ENCODE peak calls at places on chromosomes 5 and 9, in six cellular contexts. S is D721Med, V is upper lobe of right lung, C is GM12865, G is fibroblast of pulmonary artery, K is lower leg skin. B is an unnamed sample.

GRCh38 chr9:15572200-15572599 is 19.4 kb downstream of the CCDC171 start:
- DNase-seq in V (no peak), S (no peak), K (no peak), G (no peak), C (no peak), B (no peak)

GRCh38 chr5:98455660-98456059 is 317.8 kb upstream of the RGMB start:
- DNase-seq in V (no peak), S (no peak), K (no peak), C (no peak), G (no peak), B (no peak)

GRCh38 chr9:104232781-104233341 is 138.8 kb downstream of the SMC2 start:
- DNase-seq in V (no peak), S (no peak), C (no peak), K (no peak), G (peak), B (no peak)

GRCh38 chr5:107401470-107402085 is 269.2 kb downstream of the EFNA5 start:
- DNase-seq in S (no peak), G (no peak), K (no peak), V (no peak), C (no peak), B (no peak)

GRCh38 chr9:124674651-124675050 is 96.5 kb downstream of the NR6A1 start:
- DNase-seq in C (no peak), G (no peak), K (no peak), V (no peak), S (no peak), B (no peak)

GRCh38 chr5:138179277-138179857 is 455 bp downstream of the KIF20A start:
- DNase-seq in V (no peak), G (no peak), K (no peak), S (no peak), C (peak), B (no peak)

GRCh38 chr9:127218818-127219217 is 45.8 kb upstream of the GARNL3 start:
- DNase-seq in C (no peak), S (no peak), K (peak), V (no peak), G (no peak), B (no peak)

GRCh38 chr9:20620658-20621552 is 1.4 kb downstream of the MLLT3 start:
- DNase-seq in G (peak), K (peak), V (peak), S (no peak), C (peak), B (peak)

GRCh38 chr5:132824426-132824825 is 6.0 kb downstream of the SHROOM1 start:
- DNase-seq in C (no peak), K (no peak), S (no peak), G (no peak), V (no peak), B (no peak)

GRCh38 chr9:90851444-90851843 is 49.8 kb downstream of the SYK start:
- DNase-seq in G (no peak), S (no peak), C (no peak), K (peak), V (peak), B (no peak)
- TF ChIP-seq CTCF in G (no peak), S (no peak), C (peak), K (no peak), V (no peak), B (no peak)

GRCh38 chr5:54905942-54906537 is 79.4 kb downstream of the ESM1 start:
- DNase-seq in K (peak), G (peak), S (no peak), V (no peak), C (peak), B (peak)
- TF ChIP-seq CTCF in K (no peak), G (peak), S (peak), V (peak), C (peak), B (peak)

GRCh38 chr5:57618767-57619381 is 136.3 kb upstream of the ACTBL2 start:
- DNase-seq in K (no peak), G (no peak), C (no peak), S (no peak), V (no peak), B (no peak)
- TF ChIP-seq CTCF in K (no peak), G (no peak), C (no peak), S (no peak), V (no peak), B (no peak)

GRCh38 chr5:10222326-10222725 is 27.4 kb downstream of the ATPSCKMT start:
- DNase-seq in S (no peak), K (no peak), G (peak), C (no peak), V (no peak), B (no peak)

GRCh38 chr5:10219068-10219467 is 30.6 kb downstream of the ATPSCKMT start:
- DNase-seq in K (no peak), V (no peak), G (no peak), C (no peak), S (no peak), B (no peak)

GRCh38 chr5:10216107-10216506 is 33.6 kb downstream of the ATPSCKMT start:
- DNase-seq in V (no peak), K (no peak), G (no peak), S (no peak), C (no peak), B (no peak)

GRCh38 chr5:10218658-10219057 is 31.0 kb downstream of the ATPSCKMT start:
- DNase-seq in K (no peak), V (no peak), G (no peak), S (no peak), C (no peak), B (no peak)

DNA sequence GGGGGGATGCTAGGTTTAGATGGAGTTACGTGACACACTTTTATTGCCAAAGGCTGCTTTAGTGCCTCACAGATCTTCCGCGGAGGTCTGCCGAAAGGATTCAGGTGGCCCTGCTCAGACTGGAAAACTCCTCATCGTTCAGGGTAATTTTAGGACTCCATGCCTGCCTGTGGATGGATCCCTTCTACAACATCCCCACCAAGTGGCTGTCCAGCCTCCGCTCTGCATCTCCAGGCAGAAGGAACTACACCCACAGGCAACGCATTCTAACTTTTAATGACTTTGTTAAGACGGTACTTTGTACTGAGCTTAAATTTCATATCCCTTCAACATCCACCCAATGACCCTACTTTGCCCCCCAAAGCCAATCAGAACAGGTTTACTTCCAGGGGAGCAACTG is 29.4 kb downstream of the ATPSCKMT start:
- DNase-seq in G (no peak), S (no peak), C (no peak), K (no peak), V (no peak), B (no peak)
- TF ChIP-seq CTCF in G (no peak), S (peak), C (no peak), K (no peak), V (no peak), B (no peak)

DNA sequence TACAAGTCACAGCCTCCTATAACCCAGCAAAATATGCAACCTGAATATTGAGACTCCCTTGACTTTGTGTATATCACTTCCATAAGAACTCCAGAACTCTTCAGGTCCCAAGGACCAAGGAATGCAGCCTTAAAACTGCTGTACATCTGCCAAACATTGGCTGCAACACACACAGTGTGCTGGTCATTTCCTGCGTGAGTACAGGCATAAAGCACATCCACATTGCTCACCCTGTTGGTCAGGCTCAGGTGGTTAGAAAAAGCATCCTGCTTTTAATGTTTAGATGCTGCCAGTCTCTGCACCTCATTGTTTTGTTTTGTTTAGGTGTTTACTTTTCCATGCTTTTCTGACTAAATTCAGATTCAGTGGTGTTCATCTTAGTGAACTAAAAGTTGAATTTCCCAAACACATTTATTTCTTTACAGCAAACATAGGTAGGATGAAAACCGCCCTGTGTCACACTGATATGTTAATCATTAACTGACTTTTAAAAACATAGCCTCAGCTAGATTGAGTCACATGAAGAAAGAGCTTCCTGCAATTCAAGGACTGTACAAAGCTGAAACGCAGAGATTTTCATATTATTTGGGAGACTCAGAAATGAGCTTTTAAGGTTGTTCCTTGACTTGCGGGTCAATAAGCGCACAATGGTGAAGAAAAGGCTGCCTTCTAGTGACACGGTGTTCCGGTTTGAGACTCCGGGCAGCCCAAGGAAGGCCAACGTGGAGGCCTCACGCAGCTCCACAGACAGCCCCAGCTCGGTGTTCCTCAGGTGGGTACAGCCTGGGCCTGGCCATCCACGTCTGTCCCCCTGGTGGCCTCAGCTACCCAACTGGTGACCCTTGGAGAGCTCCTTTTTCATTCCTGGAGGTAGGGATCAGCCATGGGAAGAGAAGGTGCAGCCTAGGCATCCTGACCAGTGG is 52.2 kb upstream of the GRAMD2B start:
- DNase-seq in K (no peak), C (no peak), G (peak), V (no peak), S (no peak), B (no peak)
- TF ChIP-seq CTCF in K (no peak), C (no peak), G (no peak), V (no peak), S (no peak), B (no peak)

GRCh38 chr5:4294878-4295277 is 699.2 kb downstream of the IRX1 start:
- DNase-seq in S (no peak), K (no peak), G (no peak), C (no peak), V (no peak), B (no peak)

DNA sequence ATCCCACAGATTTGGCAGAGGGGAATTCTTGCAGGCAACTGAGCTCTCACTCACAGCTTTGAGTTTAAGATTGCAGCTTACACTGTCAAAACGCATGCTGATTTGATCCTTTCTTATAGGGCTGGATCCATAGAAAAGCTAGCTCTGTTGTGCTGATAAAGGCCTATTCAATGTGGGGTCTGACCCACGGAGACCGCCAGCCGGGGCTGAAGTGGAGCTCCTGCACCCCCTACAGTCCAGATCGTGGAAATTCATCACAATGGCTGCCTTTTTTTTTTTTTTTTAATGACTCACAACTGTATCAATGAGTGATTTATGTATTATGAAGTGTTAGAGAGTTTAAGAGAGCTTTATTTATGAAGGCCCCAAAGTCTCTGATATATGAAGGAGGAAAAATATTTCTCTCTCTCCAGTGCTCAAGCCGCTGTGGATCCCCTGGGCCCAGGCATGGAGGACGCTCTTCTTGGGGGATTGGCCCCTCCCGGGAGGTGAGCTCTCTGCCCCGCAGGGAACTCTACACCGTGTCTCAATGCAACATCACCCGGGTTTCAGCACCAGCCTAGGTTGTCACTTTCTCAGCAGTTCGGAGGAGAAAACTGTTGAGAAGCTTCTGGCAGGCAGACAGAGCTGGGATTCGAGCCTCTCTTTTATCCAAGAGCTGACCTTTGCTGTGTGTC is 700.2 kb downstream of the IRX1 start:
- DNase-seq in V (no peak), S (no peak), C (no peak), G (peak), K (no peak), B (peak)
- TF ChIP-seq CTCF in V (peak), S (peak), C (no peak), G (peak), K (no peak), B (peak)

GRCh38 chr9:33880562-33881089 is 63.7 kb downstream of the UBE2R2 start:
- DNase-seq in G (no peak), V (no peak), K (no peak), C (no peak), S (no peak), B (no peak)

GRCh38 chr9:33877727-33878489 is 60.9 kb downstream of the UBE2R2 start:
- DNase-seq in C (no peak), S (no peak), V (no peak), K (no peak), G (no peak), B (no peak)

GRCh38 chr9:33881635-33882034 is 64.7 kb downstream of the UBE2R2 start:
- DNase-seq in C (no peak), G (no peak), S (no peak), V (no peak), K (no peak), B (no peak)

DNA sequence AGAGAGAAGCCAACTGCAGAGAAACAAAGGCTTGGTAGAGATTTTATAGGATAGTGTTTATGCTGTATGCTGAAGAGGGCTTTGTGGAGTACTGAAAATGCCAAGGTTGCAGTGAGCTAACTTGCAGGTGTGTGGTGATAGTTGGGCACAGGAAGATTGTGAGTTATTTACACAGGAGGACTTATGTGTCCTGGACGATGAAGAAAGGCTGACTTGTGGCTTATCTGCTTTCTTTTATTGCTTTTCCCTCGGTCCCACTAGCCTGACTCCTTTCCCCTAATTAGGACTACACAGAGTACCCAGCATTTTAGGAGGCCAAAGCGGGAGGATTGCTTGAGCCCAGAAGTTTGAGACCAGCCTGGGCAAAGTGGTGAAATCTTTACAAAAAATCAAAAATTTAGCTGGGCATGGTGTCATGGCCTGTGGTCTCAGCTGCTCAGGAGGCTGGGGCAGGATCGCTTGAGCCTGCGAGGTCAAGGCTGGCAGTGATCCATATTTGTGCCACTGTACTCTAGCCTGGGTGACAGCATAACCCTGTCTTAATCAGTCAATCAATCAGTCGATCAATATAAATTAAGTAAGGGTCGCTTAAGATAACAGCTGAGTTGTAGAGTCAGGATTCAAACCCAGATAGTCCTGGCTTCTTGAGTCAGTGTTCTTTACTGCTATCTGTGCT is 61.9 kb downstream of the UBE2R2 start:
- DNase-seq in K (no peak), G (no peak), S (no peak), V (no peak), C (no peak), B (no peak)
- TF ChIP-seq CTCF in K (no peak), G (no peak), S (no peak), V (no peak), C (no peak), B (no peak)

GRCh38 chr5:133924221-133924920 is 44.1 kb downstream of the C5orf15 start:
- DNase-seq in K (no peak), C (no peak), S (no peak), G (no peak), V (no peak), B (no peak)
- TF ChIP-seq CTCF in K (no peak), C (no peak), S (no peak), G (no peak), V (no peak), B (no peak)

GRCh38 chr5:139419793-139420192 is 15.9 kb upstream of the SPATA24 start:
- DNase-seq in S (no peak), V (no peak), C (no peak), K (no peak), G (no peak), B (no peak)
- TF ChIP-seq CTCF in S (no peak), V (no peak), C (no peak), K (no peak), G (no peak), B (no peak)